ENCODE peak calls at places on chromosomes 3 and 15, in seven cellular contexts. One of them, this sample, is unnamed. For H3K4me1, the result is how much of the 10 kb centered on the place peaks cover.

GRCh38 chr3:152977356-152977755 is 142.4 kb downstream of the P2RY1 start:
- DNase-seq in tibial nerve: no peak
- DNase-seq in breast epithelium: no peak
- DNase-seq in adrenal gland: no peak
- DNase-seq in HCT116: no peak
- DNase-seq in heart left ventricle: no peak
- DNase-seq in A549: no peak
- DNase-seq in this sample: no peak

GRCh38 chr3:61996351-61996750 is 377.0 kb downstream of the FEZF2 start:
- DNase-seq in tibial nerve: no peak
- DNase-seq in breast epithelium: no peak
- DNase-seq in adrenal gland: no peak
- DNase-seq in HCT116: no peak
- DNase-seq in heart left ventricle: no peak
- DNase-seq in A549: no peak
- DNase-seq in this sample: no peak

GRCh38 chr3:81516042-81516441 is 245.4 kb downstream of the GBE1 start:
- DNase-seq in tibial nerve: no peak
- DNase-seq in breast epithelium: no peak
- DNase-seq in adrenal gland: no peak
- DNase-seq in HCT116: no peak
- DNase-seq in heart left ventricle: no peak
- DNase-seq in A549: no peak
- DNase-seq in this sample: no peak

GRCh38 chr3:84600703-84601225 is 358.0 kb upstream of the CADM2 start:
- DNase-seq in tibial nerve: no peak
- DNase-seq in breast epithelium: no peak
- DNase-seq in adrenal gland: no peak
- DNase-seq in HCT116: no peak
- DNase-seq in heart left ventricle: no peak
- DNase-seq in A549: no peak
- DNase-seq in this sample: no peak

GRCh38 chr3:40642812-40643211 is 118.1 kb downstream of the ZNF621 start:
- DNase-seq in tibial nerve: no peak
- DNase-seq in breast epithelium: no peak
- DNase-seq in adrenal gland: no peak
- DNase-seq in HCT116: no peak
- DNase-seq in heart left ventricle: no peak
- DNase-seq in A549: no peak
- DNase-seq in this sample: no peak

GRCh38 chr3:124772081-124772831 is 42.0 kb downstream of the UMPS start:
- DNase-seq in tibial nerve: no peak
- DNase-seq in breast epithelium: no peak
- DNase-seq in adrenal gland: peak
- DNase-seq in HCT116: no peak
- DNase-seq in heart left ventricle: peak
- DNase-seq in A549: peak
- DNase-seq in this sample: peak

GRCh38 chr3:23629181-23629893 is 176.4 kb upstream of the UBE2E1 start:
- DNase-seq in tibial nerve: no peak
- DNase-seq in breast epithelium: no peak
- DNase-seq in adrenal gland: peak
- DNase-seq in HCT116: no peak
- DNase-seq in heart left ventricle: no peak
- DNase-seq in A549: peak
- DNase-seq in this sample: peak

GRCh38 chr15:73727330-73728018 is 25.7 kb downstream of the INSYN1 start:
- DNase-seq in tibial nerve: no peak
- DNase-seq in breast epithelium: no peak
- DNase-seq in adrenal gland: no peak
- DNase-seq in HCT116: no peak
- DNase-seq in heart left ventricle: no peak
- DNase-seq in A549: peak
- DNase-seq in this sample: no peak

GRCh38 chr3:16864610-16865313 is 20.0 kb upstream of the PLCL2 start:
- DNase-seq in tibial nerve: no peak
- DNase-seq in breast epithelium: no peak
- DNase-seq in adrenal gland: no peak
- DNase-seq in HCT116: no peak
- DNase-seq in heart left ventricle: no peak
- DNase-seq in A549: peak
- DNase-seq in this sample: no peak

GRCh38 chr15:60548101-60548500 is 69.2 kb upstream of the ICE2 start:
- DNase-seq in tibial nerve: no peak
- DNase-seq in breast epithelium: no peak
- DNase-seq in adrenal gland: no peak
- DNase-seq in HCT116: no peak
- DNase-seq in heart left ventricle: no peak
- DNase-seq in A549: no peak
- DNase-seq in this sample: peak

GRCh38 chr3:151226088-151226563 is 23.1 kb upstream of the GPR171 start:
- DNase-seq in tibial nerve: no peak
- DNase-seq in breast epithelium: no peak
- DNase-seq in adrenal gland: no peak
- DNase-seq in HCT116: no peak
- DNase-seq in heart left ventricle: no peak
- DNase-seq in A549: peak
- DNase-seq in this sample: no peak

GRCh38 chr15:25789616-25790002 is 73.5 kb downstream of the ATP10A start:
- DNase-seq in tibial nerve: no peak
- DNase-seq in breast epithelium: no peak
- DNase-seq in adrenal gland: no peak
- DNase-seq in HCT116: no peak
- DNase-seq in heart left ventricle: no peak
- DNase-seq in A549: no peak
- DNase-seq in this sample: no peak

GRCh38 chr3:49927798-49928197 is 1.8 kb downstream of the MON1A start:
- DNase-seq in tibial nerve: no peak
- DNase-seq in breast epithelium: no peak
- DNase-seq in adrenal gland: no peak
- DNase-seq in HCT116: no peak
- DNase-seq in heart left ventricle: no peak
- DNase-seq in A549: no peak
- DNase-seq in this sample: peak

GRCh38 chr15:28260722-28261121 is 61.3 kb downstream of the HERC2 start:
- DNase-seq in tibial nerve: no peak
- DNase-seq in breast epithelium: no peak
- DNase-seq in adrenal gland: no peak
- DNase-seq in HCT116: no peak
- DNase-seq in heart left ventricle: peak
- DNase-seq in A549: no peak
- DNase-seq in this sample: no peak

GRCh38 chr15:29270976-29271375 is 1.4 kb upstream of the NSMCE3 start:
- DNase-seq in tibial nerve: no peak
- DNase-seq in breast epithelium: no peak
- DNase-seq in adrenal gland: no peak
- DNase-seq in HCT116: no peak
- DNase-seq in heart left ventricle: no peak
- DNase-seq in A549: no peak
- DNase-seq in this sample: no peak

GRCh38 chr3:148739720-148740119 is 42.0 kb downstream of the AGTR1 start:
- DNase-seq in tibial nerve: no peak
- DNase-seq in breast epithelium: no peak
- DNase-seq in adrenal gland: peak
- DNase-seq in HCT116: no peak
- DNase-seq in heart left ventricle: no peak
- DNase-seq in A549: no peak
- DNase-seq in this sample: no peak

GRCh38 chr3:102006812-102007485 is 157.6 kb downstream of the NFKBIZ start:
- DNase-seq in tibial nerve: no peak
- DNase-seq in breast epithelium: no peak
- DNase-seq in adrenal gland: no peak
- DNase-seq in HCT116: no peak
- DNase-seq in heart left ventricle: peak
- DNase-seq in A549: peak
- DNase-seq in this sample: peak

GRCh38 chr15:64067564-64068030 is 21.3 kb upstream of the DAPK2 start:
- DNase-seq in tibial nerve: no peak
- DNase-seq in breast epithelium: peak
- DNase-seq in adrenal gland: peak
- DNase-seq in HCT116: no peak
- DNase-seq in heart left ventricle: peak
- DNase-seq in A549: peak
- DNase-seq in this sample: peak

GRCh38 chr15:82165948-82166376 is 96.6 kb downstream of the EFL1 start:
- DNase-seq in tibial nerve: no peak
- DNase-seq in breast epithelium: no peak
- DNase-seq in adrenal gland: no peak
- DNase-seq in HCT116: no peak
- DNase-seq in heart left ventricle: no peak
- DNase-seq in A549: no peak
- DNase-seq in this sample: no peak

GRCh38 chr3:81295906-81296305 is 465.5 kb downstream of the GBE1 start:
- DNase-seq in tibial nerve: no peak
- DNase-seq in breast epithelium: no peak
- DNase-seq in adrenal gland: no peak
- DNase-seq in HCT116: no peak
- DNase-seq in heart left ventricle: no peak
- DNase-seq in A549: no peak
- DNase-seq in this sample: no peak

GRCh38 chr3:31634485-31634884 is 101.8 kb downstream of the STT3B start:
- DNase-seq in tibial nerve: no peak
- DNase-seq in breast epithelium: no peak
- DNase-seq in adrenal gland: no peak
- DNase-seq in HCT116: no peak
- DNase-seq in heart left ventricle: no peak
- DNase-seq in A549: no peak
- DNase-seq in this sample: no peak

GRCh38 chr15:60399931-60400330 is 2.1 kb upstream of the ANXA2 start:
- DNase-seq in tibial nerve: no peak
- DNase-seq in breast epithelium: no peak
- DNase-seq in adrenal gland: no peak
- DNase-seq in HCT116: no peak
- DNase-seq in heart left ventricle: no peak
- DNase-seq in A549: no peak
- DNase-seq in this sample: no peak

GRCh38 chr3:118544458-118544857 is 490.2 kb downstream of the IGSF11 start:
- DNase-seq in tibial nerve: no peak
- DNase-seq in breast epithelium: no peak
- DNase-seq in adrenal gland: no peak
- DNase-seq in HCT116: peak
- DNase-seq in heart left ventricle: no peak
- DNase-seq in A549: peak
- DNase-seq in this sample: no peak

DNA sequence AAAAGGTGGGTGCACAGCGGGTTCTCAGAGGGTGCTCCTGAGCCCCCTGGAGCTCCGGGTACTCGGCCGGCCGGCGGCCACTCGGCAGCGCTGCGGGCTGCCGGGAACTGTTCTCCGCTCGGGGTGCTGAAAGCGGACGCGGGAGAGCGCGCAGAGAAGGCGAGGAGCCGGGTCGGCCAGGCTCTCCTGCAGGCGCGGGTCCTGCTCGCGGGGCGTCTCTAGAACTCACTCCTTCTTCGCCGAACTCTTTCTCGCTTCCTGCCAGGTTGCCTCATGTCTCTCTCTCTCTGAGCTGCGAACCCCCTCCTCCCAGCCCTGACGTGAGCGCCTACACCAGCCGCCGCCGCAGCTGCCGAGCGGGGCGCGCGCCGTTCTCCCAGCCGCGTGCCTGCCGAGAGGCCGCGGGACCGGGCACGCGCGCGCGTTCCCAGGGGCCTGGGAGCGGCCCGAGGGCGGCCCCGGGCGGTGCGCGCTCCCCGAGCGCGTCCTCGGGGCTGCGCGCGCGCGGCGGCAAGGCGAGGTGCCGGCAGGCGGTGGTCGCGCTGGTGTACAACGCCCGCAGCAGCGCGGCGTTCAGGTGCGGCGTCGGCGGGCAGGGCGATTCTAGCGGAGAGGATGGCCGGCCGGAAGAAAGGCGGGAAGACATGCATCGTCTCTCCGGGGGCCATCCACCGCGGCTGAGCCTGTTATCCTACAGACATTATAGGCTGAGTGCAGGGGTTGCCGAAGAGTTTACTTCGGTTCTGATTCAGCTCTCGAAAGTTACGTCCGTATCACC is at the start of gene PEX5L:
- DNase-seq in tibial nerve: no peak
- DNase-seq in breast epithelium: no peak
- DNase-seq in adrenal gland: peak
- DNase-seq in HCT116: no peak
- DNase-seq in heart left ventricle: peak
- DNase-seq in A549: no peak
- DNase-seq in this sample: peak
- TF ChIP-seq POLR2A in tibial nerve: no peak
- TF ChIP-seq POLR2A in breast epithelium: no peak
- TF ChIP-seq POLR2A in adrenal gland: no peak
- TF ChIP-seq POLR2A in HCT116: no peak
- TF ChIP-seq POLR2A in heart left ventricle: no peak
- TF ChIP-seq POLR2A in A549: no peak
- TF ChIP-seq POLR2A in this sample: no peak

GRCh38 chr3:73192036-73192738 is 130.7 kb downstream of the EBLN2 start:
- DNase-seq in tibial nerve: no peak
- DNase-seq in breast epithelium: no peak
- DNase-seq in adrenal gland: no peak
- DNase-seq in HCT116: peak
- DNase-seq in heart left ventricle: no peak
- DNase-seq in A549: peak
- DNase-seq in this sample: no peak
- TF ChIP-seq CTCF in tibial nerve: no peak
- TF ChIP-seq CTCF in breast epithelium: no peak
- TF ChIP-seq CTCF in adrenal gland: no peak
- TF ChIP-seq CTCF in HCT116: peak
- TF ChIP-seq CTCF in heart left ventricle: peak
- TF ChIP-seq CTCF in A549: no peak
- TF ChIP-seq CTCF in this sample: no peak

GRCh38 chr3:20057612-20058180 is 17.4 kb downstream of the KAT2B start:
- DNase-seq in tibial nerve: no peak
- DNase-seq in breast epithelium: no peak
- DNase-seq in adrenal gland: peak
- DNase-seq in HCT116: no peak
- DNase-seq in heart left ventricle: no peak
- DNase-seq in A549: no peak
- DNase-seq in this sample: peak

GRCh38 chr3:20060924-20061323 is 20.7 kb downstream of the KAT2B start:
- DNase-seq in tibial nerve: no peak
- DNase-seq in breast epithelium: no peak
- DNase-seq in adrenal gland: no peak
- DNase-seq in HCT116: no peak
- DNase-seq in heart left ventricle: no peak
- DNase-seq in A549: no peak
- DNase-seq in this sample: no peak

GRCh38 chr3:20055020-20055775 is 15.0 kb downstream of the KAT2B start:
- DNase-seq in tibial nerve: no peak
- DNase-seq in breast epithelium: no peak
- DNase-seq in adrenal gland: no peak
- DNase-seq in HCT116: no peak
- DNase-seq in heart left ventricle: no peak
- DNase-seq in A549: no peak
- DNase-seq in this sample: no peak

GRCh38 chr3:20054549-20054987 is 14.3 kb downstream of the KAT2B start:
- DNase-seq in tibial nerve: no peak
- DNase-seq in breast epithelium: peak
- DNase-seq in adrenal gland: peak
- DNase-seq in HCT116: peak
- DNase-seq in heart left ventricle: peak
- DNase-seq in A549: peak
- DNase-seq in this sample: peak

GRCh38 chr3:20056727-20057611 is 16.7 kb downstream of the KAT2B start:
- DNase-seq in tibial nerve: no peak
- DNase-seq in breast epithelium: no peak
- DNase-seq in adrenal gland: peak
- DNase-seq in HCT116: no peak
- DNase-seq in heart left ventricle: no peak
- DNase-seq in A549: peak
- DNase-seq in this sample: peak
- H3K4me1 ChIP-seq in tibial nerve: under half
- H3K4me1 ChIP-seq in breast epithelium: under half
- H3K4me1 ChIP-seq in adrenal gland: half or more
- H3K4me1 ChIP-seq in HCT116: under half
- H3K4me1 ChIP-seq in heart left ventricle: half or more
- H3K4me1 ChIP-seq in A549: under half
- H3K4me1 ChIP-seq in this sample: under half

GRCh38 chr3:149752051-149752787 is at the start of gene COMMD2:
- DNase-seq in tibial nerve: peak
- DNase-seq in breast epithelium: peak
- DNase-seq in adrenal gland: peak
- DNase-seq in HCT116: peak
- DNase-seq in heart left ventricle: peak
- DNase-seq in A549: peak
- DNase-seq in this sample: peak
- TF ChIP-seq POLR2A in tibial nerve: no peak
- TF ChIP-seq POLR2A in breast epithelium: peak
- TF ChIP-seq POLR2A in adrenal gland: peak
- TF ChIP-seq POLR2A in HCT116: no peak
- TF ChIP-seq POLR2A in heart left ventricle: peak
- TF ChIP-seq POLR2A in A549: peak
- TF ChIP-seq POLR2A in this sample: peak

This sample was measured in thyroid gland.